ENCODE peak calls at places on chromosomes 13 and 19, in seven cellular contexts. A, C, V, Q, K, R and H are unnamed samples.

GRCh38 chr19:46361915-46362314 is 15.0 kb downstream of the PPP5C start:
- DNase-seq in A (no peak), C (no peak), V (no peak), Q (no peak), K (no peak), R (no peak), H (no peak)

GRCh38 chr19:1079566-1080111 is 12.7 kb downstream of the ARHGAP45 start:
- DNase-seq in A (no peak), C (no peak), V (no peak), Q (peak), K (peak), R (no peak), H (peak)

GRCh38 chr13:101829484-101829883 is 377.0 kb downstream of the ITGBL1 start:
- DNase-seq in A (no peak), C (no peak), V (no peak), Q (no peak), K (no peak), R (no peak), H (no peak)

GRCh38 chr19:46460981-46461380 is 10.4 kb downstream of the PNMA8A start:
- DNase-seq in A (no peak), C (no peak), V (no peak), Q (no peak), K (no peak), R (no peak), H (no peak)

GRCh38 chr13:102440259-102440936 is 38.5 kb upstream of the FGF14 start:
- DNase-seq in A (no peak), C (no peak), V (no peak), Q (peak), K (peak), R (no peak), H (no peak)

GRCh38 chr13:104773775-104774174 is 1707.6 kb upstream of the SLC10A2 start:
- DNase-seq in A (no peak), C (no peak), V (peak), Q (no peak), K (no peak), R (no peak), H (no peak)

GRCh38 chr13:86108334-86108733 is 309.1 kb upstream of the SLITRK6 start:
- DNase-seq in A (no peak), C (no peak), V (no peak), Q (no peak), K (no peak), R (no peak), H (no peak)

GRCh38 chr19:38617283-38617763 is 430 bp downstream of the MAP4K1 start:
- DNase-seq in A (no peak), C (no peak), V (no peak), Q (no peak), K (no peak), R (no peak), H (no peak)

GRCh38 chr19:11948646-11949045 is 16.2 kb upstream of the ZNF763 start:
- DNase-seq in A (no peak), C (no peak), V (no peak), Q (no peak), K (no peak), R (no peak), H (no peak)

GRCh38 chr13:52999093-52999696 is 29.4 kb upstream of the OLFM4 start:
- DNase-seq in A (no peak), C (no peak), V (no peak), Q (no peak), K (no peak), R (no peak), H (no peak)

GRCh38 chr13:43157796-43158195 is 134.4 kb downstream of the DNAJC15 start:
- DNase-seq in A (no peak), C (no peak), V (no peak), Q (no peak), K (no peak), R (no peak), H (no peak)

GRCh38 chr19:41848666-41849065 is 3.8 kb downstream of the DMRTC2 start:
- DNase-seq in A (no peak), C (no peak), V (no peak), Q (no peak), K (no peak), R (no peak), H (peak)

GRCh38 chr13:112733112-112733511 is 43.3 kb downstream of the ATP11A start:
- DNase-seq in A (no peak), C (no peak), V (no peak), Q (no peak), K (peak), R (no peak), H (no peak)

GRCh38 chr13:50320297-50320862 is 305.1 kb downstream of the KCNRG start:
- DNase-seq in A (peak), C (no peak), V (peak), Q (no peak), K (no peak), R (no peak), H (no peak)

GRCh38 chr19:43504426-43505185 is at the start of gene PHLDB3:
- DNase-seq in A (no peak), C (peak), V (peak), Q (peak), K (no peak), R (peak), H (no peak)

GRCh38 chr13:113860579-113861432 is 3.1 kb downstream of the GAS6 start:
- DNase-seq in A (no peak), C (no peak), V (no peak), Q (peak), K (peak), R (peak), H (no peak)

GRCh38 chr13:80141114-80141849 is 199.6 kb downstream of the SPRY2 start:
- DNase-seq in A (no peak), C (no peak), V (no peak), Q (no peak), K (no peak), R (peak), H (no peak)

GRCh38 chr13:50969691-50970090 is 60.1 kb downstream of the RNASEH2B start:
- DNase-seq in A (no peak), C (no peak), V (no peak), Q (peak), K (no peak), R (no peak), H (no peak)

GRCh38 chr19:46660601-46661019 is 372 bp downstream of the DACT3 start:
- DNase-seq in A (no peak), C (no peak), V (no peak), Q (no peak), K (peak), R (no peak), H (no peak)

GRCh38 chr13:25819856-25820530 is 231.8 kb downstream of the SHISA2 start:
- DNase-seq in A (no peak), C (no peak), V (no peak), Q (no peak), K (no peak), R (no peak), H (no peak)

GRCh38 chr19:5321851-5322681 is 18.5 kb downstream of the PTPRS start:
- DNase-seq in A (no peak), C (no peak), V (no peak), Q (peak), K (no peak), R (no peak), H (no peak)

GRCh38 chr19:29450306-29450705 is 75.5 kb upstream of the VSTM2B start:
- DNase-seq in A (no peak), C (no peak), V (no peak), Q (no peak), K (no peak), R (no peak), H (no peak)

GRCh38 chr13:109576331-109576813 is 210.0 kb downstream of the IRS2 start:
- DNase-seq in A (no peak), C (no peak), V (no peak), Q (peak), K (no peak), R (no peak), H (no peak)

GRCh38 chr13:69948016-69948415 is 159.6 kb upstream of the ATXN8OS start:
- DNase-seq in A (no peak), C (no peak), V (no peak), Q (no peak), K (no peak), R (no peak), H (no peak)